ENCODE peak calls at places on chromosome 21, in nine cellular contexts. C is cardiac fibroblast; I is HL-60; A is activated CD8-positive, alpha-beta T cell treated with anti-CD3 and anti-CD28 coated beads for 36 hours; L is activated CD4-positive, alpha-beta T cell treated with anti-CD3 and anti-CD28 coated beads for 48 hours; P is NCI-H1105 treated with DMSO at 0.1 percent for 48 hours; W is progenitor cell of endocrine pancreas; Z is H4; S is dermis microvascular lymphatic vessel endothelial cell. U is an unnamed sample.

GRCh38 chr21:24367936-24368335 is 1239.3 kb downstream of the MRPL39 start:
- DNase-seq in S (no peak), L (no peak), C (no peak), I (no peak), W (no peak), A (no peak), P (no peak), Z (no peak), U (no peak)

GRCh38 chr21:43206231-43207042 is 37.6 kb downstream of the CRYAA start:
- DNase-seq in S (no peak), I (no peak), L (no peak), W (peak), C (no peak), P (no peak), Z (no peak), A (no peak), U (no peak)

GRCh38 chr21:45453308-45453950 is 48.5 kb downstream of the COL18A1 start:
- DNase-seq in L (no peak), W (no peak), I (no peak), Z (no peak), A (no peak), S (no peak), C (no peak), P (no peak), U (no peak)

GRCh38 chr21:31660134-31660565 is 657 bp downstream of the SOD1 start:
- DNase-seq in L (no peak), P (peak), Z (peak), A (peak), C (peak), W (no peak), S (no peak), I (peak), U (peak)

GRCh38 chr21:38811257-38811656 is 5.5 kb downstream of the ETS2 start:
- DNase-seq in C (peak), I (no peak), S (peak), A (no peak), L (no peak), W (no peak), Z (no peak), P (no peak), U (peak)

GRCh38 chr21:17613242-17613676 is 558 bp upstream of the BTG3 start:
- DNase-seq in S (no peak), Z (no peak), W (no peak), C (peak), L (peak), A (no peak), I (no peak), P (no peak), U (no peak)

GRCh38 chr21:46409641-46410406 is 48.9 kb upstream of the DIP2A start:
- DNase-seq in C (no peak), P (no peak), S (no peak), A (no peak), I (no peak), W (no peak), Z (no peak), L (no peak), U (no peak)

GRCh38 chr21:44983421-44984206 is 43.8 kb downstream of the SLX9 start:
- DNase-seq in L (no peak), W (no peak), I (no peak), A (no peak), S (no peak), P (no peak), Z (no peak), C (no peak), U (no peak)

GRCh38 chr21:39033878-39034589 is 149.2 kb downstream of the PSMG1 start:
- DNase-seq in A (peak), W (no peak), L (no peak), Z (no peak), I (no peak), P (no peak), S (peak), C (peak), U (no peak)

GRCh38 chr21:26506951-26507350 is 66.1 kb downstream of the CYYR1 start:
- DNase-seq in L (no peak), S (no peak), C (peak), I (no peak), W (no peak), Z (no peak), P (no peak), A (no peak), U (no peak)

GRCh38 chr21:44092201-44092600 is 15.0 kb upstream of the PWP2 start:
- DNase-seq in P (no peak), Z (no peak), I (no peak), A (no peak), L (no peak), W (no peak), C (no peak), S (no peak), U (no peak)

GRCh38 chr21:41526478-41527087 is 18.6 kb upstream of the TMPRSS2 start:
- DNase-seq in W (no peak), I (no peak), C (no peak), S (no peak), A (no peak), P (no peak), Z (no peak), L (no peak), U (no peak)

GRCh38 chr21:43657355-43658093 is 1.8 kb downstream of the HSF2BP start:
- DNase-seq in C (no peak), Z (no peak), A (peak), S (no peak), L (no peak), P (no peak), I (no peak), W (no peak), U (no peak)

GRCh38 chr21:42631142-42631541 is 22.3 kb upstream of the PDE9A start:
- DNase-seq in Z (no peak), P (no peak), I (no peak), C (no peak), S (no peak), A (peak), L (no peak), W (no peak), U (no peak)

GRCh38 chr21:44485254-44485793 is 30.0 kb downstream of the LRRC3 start:
- DNase-seq in S (no peak), I (no peak), P (no peak), L (peak), A (peak), C (peak), W (no peak), Z (peak), U (no peak)

GRCh38 chr21:44353200-44353970 is at the start of gene TRPM2:
- DNase-seq in Z (no peak), W (no peak), L (no peak), I (peak), A (peak), S (no peak), C (peak), P (no peak), U (no peak)

GRCh38 chr21:25842925-25843324 is 108.2 kb downstream of the GABPA start:
- DNase-seq in I (no peak), A (no peak), W (no peak), C (no peak), P (no peak), Z (no peak), L (no peak), S (no peak), U (no peak)

GRCh38 chr21:34726627-34727337 is 58.0 kb downstream of the CLIC6 start:
- DNase-seq in Z (peak), C (no peak), S (no peak), W (no peak), L (no peak), P (no peak), A (no peak), I (no peak), U (no peak)

GRCh38 chr21:32278518-32279376 is at the start of gene MIS18A:
- DNase-seq in L (peak), W (peak), S (peak), I (peak), C (peak), Z (peak), P (peak), A (peak), U (peak)

GRCh38 chr21:42165901-42166300 is 53.0 kb upstream of the ABCG1 start:
- DNase-seq in I (no peak), A (no peak), S (no peak), L (no peak), P (no peak), W (no peak), C (no peak), Z (no peak), U (peak)

GRCh38 chr21:29347274-29347681 is 48.6 kb downstream of the BACH1 start:
- DNase-seq in Z (no peak), I (peak), W (no peak), S (no peak), A (no peak), C (peak), P (no peak), L (no peak), U (peak)

GRCh38 chr21:35323947-35324346 is 274.8 kb upstream of the RUNX1 start:
- DNase-seq in S (no peak), I (no peak), A (no peak), L (no peak), P (no peak), Z (no peak), W (no peak), C (peak), U (no peak)

GRCh38 chr21:30684506-30684905 is 34.1 kb downstream of the KRTAP21-3 start:
- DNase-seq in L (no peak), Z (no peak), W (no peak), I (no peak), P (no peak), C (no peak), A (no peak), S (no peak), U (no peak)

GRCh38 chr21:28215214-28215954 is 777.3 kb downstream of the LTN1 start:
- DNase-seq in A (no peak), C (peak), Z (peak), L (no peak), I (no peak), P (no peak), S (no peak), W (no peak), U (no peak)

GRCh38 chr21:42162831-42163510 is 56.0 kb upstream of the ABCG1 start:
- DNase-seq in P (no peak), A (peak), W (no peak), I (no peak), Z (no peak), S (no peak), L (peak), C (no peak), U (peak)

GRCh38 chr21:41741253-41742072 is 25.4 kb downstream of the RIPK4 start:
- DNase-seq in I (no peak), L (no peak), Z (no peak), A (no peak), P (no peak), C (no peak), S (no peak), W (no peak), U (no peak)

GRCh38 chr21:14862794-14863720 is 201.7 kb downstream of the NRIP1 start:
- DNase-seq in L (peak), Z (no peak), W (no peak), A (peak), I (no peak), S (peak), P (peak), C (peak), U (peak)

GRCh38 chr21:14911351-14911750 is 153.4 kb downstream of the NRIP1 start:
- DNase-seq in A (no peak), S (no peak), Z (no peak), P (no peak), I (no peak), W (no peak), L (no peak), C (no peak), U (no peak)

GRCh38 chr21:15054606-15055239 is 10.1 kb downstream of the NRIP1 start:
- DNase-seq in W (no peak), A (no peak), C (no peak), S (no peak), I (no peak), L (no peak), P (no peak), Z (no peak), U (no peak)

GRCh38 chr21:43812139-43812821 is 22.9 kb downstream of the RRP1 start:
- DNase-seq in S (no peak), L (no peak), I (peak), Z (peak), W (no peak), P (peak), C (no peak), A (no peak), U (no peak)

GRCh38 chr21:38819719-38820147 is 14.0 kb downstream of the ETS2 start:
- DNase-seq in S (no peak), I (no peak), P (no peak), A (no peak), C (no peak), L (no peak), Z (peak), W (no peak), U (peak)

GRCh38 chr21:45549670-45550463 is 7.6 kb upstream of the SLC19A1 start:
- DNase-seq in A (peak), W (no peak), S (no peak), I (peak), C (no peak), P (no peak), Z (no peak), L (no peak), U (no peak)